ENCODE peak calls at places on chromosome 2, in ten cellular contexts. One of them, this sample, is unnamed.

GRCh38 chr2:84314250-84314649 is 144.8 kb downstream of the SUCLG1 start:
- DNase-seq in WERI-Rb-1: no peak
- DNase-seq in brain microvascular endothelial cell: no peak
- DNase-seq in MM.1S: no peak
- DNase-seq in cardiac muscle cell: no peak
- DNase-seq in lung: no peak
- DNase-seq in hepatocyte: no peak
- DNase-seq in keratinocyte: no peak
- DNase-seq in PC-9: no peak
- DNase-seq in AG10803: no peak
- DNase-seq in this sample: no peak

GRCh38 chr2:203605302-203605701 is 70.2 kb upstream of the RAPH1 start:
- DNase-seq in WERI-Rb-1: no peak
- DNase-seq in brain microvascular endothelial cell: no peak
- DNase-seq in MM.1S: no peak
- DNase-seq in cardiac muscle cell: no peak
- DNase-seq in lung: no peak
- DNase-seq in hepatocyte: peak; percentile 62
- DNase-seq in keratinocyte: no peak
- DNase-seq in PC-9: no peak
- DNase-seq in AG10803: no peak
- DNase-seq in this sample: no peak

GRCh38 chr2:180520206-180520605 is 460.2 kb upstream of the UBE2E3 start:
- DNase-seq in WERI-Rb-1: peak; percentile 15
- DNase-seq in brain microvascular endothelial cell: peak; percentile 22
- DNase-seq in MM.1S: peak; percentile 40
- DNase-seq in cardiac muscle cell: peak; percentile 2
- DNase-seq in lung: no peak
- DNase-seq in hepatocyte: peak; percentile 30
- DNase-seq in keratinocyte: no peak
- DNase-seq in PC-9: peak; percentile 27
- DNase-seq in AG10803: peak; percentile 8
- DNase-seq in this sample: no peak

GRCh38 chr2:239277401-239278085 is 123.3 kb downstream of the HDAC4 start:
- DNase-seq in WERI-Rb-1: no peak
- DNase-seq in brain microvascular endothelial cell: no peak
- DNase-seq in MM.1S: no peak
- DNase-seq in cardiac muscle cell: no peak
- DNase-seq in lung: no peak
- DNase-seq in hepatocyte: no peak
- DNase-seq in keratinocyte: no peak
- DNase-seq in PC-9: no peak
- DNase-seq in AG10803: no peak
- DNase-seq in this sample: no peak

GRCh38 chr2:109380502-109381326 is 233.1 kb downstream of the SEPTIN10 start:
- DNase-seq in WERI-Rb-1: no peak
- DNase-seq in brain microvascular endothelial cell: no peak
- DNase-seq in MM.1S: no peak
- DNase-seq in cardiac muscle cell: no peak
- DNase-seq in lung: no peak
- DNase-seq in hepatocyte: no peak
- DNase-seq in keratinocyte: no peak
- DNase-seq in PC-9: no peak
- DNase-seq in AG10803: no peak
- DNase-seq in this sample: no peak

GRCh38 chr2:85890522-85891176 is 1.9 kb upstream of the ST3GAL5 start:
- DNase-seq in WERI-Rb-1: no peak
- DNase-seq in brain microvascular endothelial cell: no peak
- DNase-seq in MM.1S: no peak
- DNase-seq in cardiac muscle cell: no peak
- DNase-seq in lung: no peak
- DNase-seq in hepatocyte: no peak
- DNase-seq in keratinocyte: no peak
- DNase-seq in PC-9: no peak
- DNase-seq in AG10803: no peak
- DNase-seq in this sample: no peak

GRCh38 chr2:42854207-42854818 is 61.9 kb upstream of the HAAO start:
- DNase-seq in WERI-Rb-1: no peak
- DNase-seq in brain microvascular endothelial cell: no peak
- DNase-seq in MM.1S: no peak
- DNase-seq in cardiac muscle cell: no peak
- DNase-seq in lung: no peak
- DNase-seq in hepatocyte: no peak
- DNase-seq in keratinocyte: no peak
- DNase-seq in PC-9: no peak
- DNase-seq in AG10803: peak; percentile 56
- DNase-seq in this sample: no peak

GRCh38 chr2:102099536-102100293 is 42.8 kb upstream of the IL1R1 start:
- DNase-seq in WERI-Rb-1: no peak
- DNase-seq in brain microvascular endothelial cell: no peak
- DNase-seq in MM.1S: no peak
- DNase-seq in cardiac muscle cell: no peak
- DNase-seq in lung: no peak
- DNase-seq in hepatocyte: no peak
- DNase-seq in keratinocyte: no peak
- DNase-seq in PC-9: peak; percentile 51
- DNase-seq in AG10803: peak; percentile 80
- DNase-seq in this sample: no peak

DNA sequence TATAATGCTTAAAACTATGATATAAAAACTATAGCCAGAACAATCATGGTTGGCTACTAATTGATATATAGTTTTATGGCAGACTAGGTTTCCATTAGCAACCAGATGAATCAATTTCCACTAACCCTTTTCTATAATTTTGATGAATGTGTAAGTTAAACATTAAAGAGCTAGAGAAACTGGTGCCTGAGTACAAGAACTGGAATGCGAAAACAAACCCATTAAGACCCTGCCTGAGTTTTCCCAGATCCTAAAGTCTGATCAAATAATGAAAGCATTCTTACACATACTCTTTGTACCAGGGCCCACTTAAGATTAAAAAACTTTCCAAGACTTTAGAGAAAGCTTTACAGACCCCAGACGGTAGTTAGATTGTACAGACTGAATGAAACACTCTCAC is 21.3 kb downstream of the MRPL19 start:
- DNase-seq in WERI-Rb-1: no peak
- DNase-seq in brain microvascular endothelial cell: no peak
- DNase-seq in MM.1S: no peak
- DNase-seq in cardiac muscle cell: peak; percentile 15
- DNase-seq in lung: no peak
- DNase-seq in hepatocyte: no peak
- DNase-seq in keratinocyte: no peak
- DNase-seq in PC-9: no peak
- DNase-seq in AG10803: no peak
- DNase-seq in this sample: no peak
- TF ChIP-seq CTCF in WERI-Rb-1: no peak
- TF ChIP-seq CTCF in brain microvascular endothelial cell: no peak
- TF ChIP-seq CTCF in MM.1S: no peak
- TF ChIP-seq CTCF in cardiac muscle cell: no peak
- TF ChIP-seq CTCF in lung: no peak
- TF ChIP-seq CTCF in hepatocyte: no peak
- TF ChIP-seq CTCF in keratinocyte: no peak
- TF ChIP-seq CTCF in PC-9: no peak
- TF ChIP-seq CTCF in AG10803: no peak
- TF ChIP-seq CTCF in this sample: no peak

GRCh38 chr2:139055165-139055564 is 275.0 kb upstream of the NXPH2 start:
- DNase-seq in WERI-Rb-1: no peak
- DNase-seq in brain microvascular endothelial cell: no peak
- DNase-seq in MM.1S: no peak
- DNase-seq in cardiac muscle cell: no peak
- DNase-seq in lung: no peak
- DNase-seq in hepatocyte: no peak
- DNase-seq in keratinocyte: no peak
- DNase-seq in PC-9: no peak
- DNase-seq in AG10803: no peak
- DNase-seq in this sample: no peak
- H3K4me3 ChIP-seq in WERI-Rb-1: no peak overlapping the region
- H3K4me3 ChIP-seq in brain microvascular endothelial cell: no peak overlapping the region
- H3K4me3 ChIP-seq in MM.1S: no peak overlapping the region
- H3K4me3 ChIP-seq in cardiac muscle cell: no peak overlapping the region
- H3K4me3 ChIP-seq in lung: no peak overlapping the region
- H3K4me3 ChIP-seq in hepatocyte: no peak overlapping the region
- H3K4me3 ChIP-seq in keratinocyte: no peak overlapping the region
- H3K4me3 ChIP-seq in PC-9: no peak overlapping the region
- H3K4me3 ChIP-seq in AG10803: no peak overlapping the region
- H3K4me3 ChIP-seq in this sample: no peak overlapping the region

GRCh38 chr2:68997401-68997800 is 15.6 kb upstream of the ANTXR1 start:
- DNase-seq in WERI-Rb-1: no peak
- DNase-seq in brain microvascular endothelial cell: no peak
- DNase-seq in MM.1S: no peak
- DNase-seq in cardiac muscle cell: no peak
- DNase-seq in lung: no peak
- DNase-seq in hepatocyte: no peak
- DNase-seq in keratinocyte: no peak
- DNase-seq in PC-9: no peak
- DNase-seq in AG10803: peak; percentile 62
- DNase-seq in this sample: no peak
- TF ChIP-seq CTCF in WERI-Rb-1: no peak
- TF ChIP-seq CTCF in brain microvascular endothelial cell: no peak
- TF ChIP-seq CTCF in MM.1S: no peak
- TF ChIP-seq CTCF in cardiac muscle cell: no peak
- TF ChIP-seq CTCF in lung: no peak
- TF ChIP-seq CTCF in hepatocyte: no peak
- TF ChIP-seq CTCF in keratinocyte: no peak
- TF ChIP-seq CTCF in PC-9: no peak
- TF ChIP-seq CTCF in AG10803: no peak
- TF ChIP-seq CTCF in this sample: no peak

DNA sequence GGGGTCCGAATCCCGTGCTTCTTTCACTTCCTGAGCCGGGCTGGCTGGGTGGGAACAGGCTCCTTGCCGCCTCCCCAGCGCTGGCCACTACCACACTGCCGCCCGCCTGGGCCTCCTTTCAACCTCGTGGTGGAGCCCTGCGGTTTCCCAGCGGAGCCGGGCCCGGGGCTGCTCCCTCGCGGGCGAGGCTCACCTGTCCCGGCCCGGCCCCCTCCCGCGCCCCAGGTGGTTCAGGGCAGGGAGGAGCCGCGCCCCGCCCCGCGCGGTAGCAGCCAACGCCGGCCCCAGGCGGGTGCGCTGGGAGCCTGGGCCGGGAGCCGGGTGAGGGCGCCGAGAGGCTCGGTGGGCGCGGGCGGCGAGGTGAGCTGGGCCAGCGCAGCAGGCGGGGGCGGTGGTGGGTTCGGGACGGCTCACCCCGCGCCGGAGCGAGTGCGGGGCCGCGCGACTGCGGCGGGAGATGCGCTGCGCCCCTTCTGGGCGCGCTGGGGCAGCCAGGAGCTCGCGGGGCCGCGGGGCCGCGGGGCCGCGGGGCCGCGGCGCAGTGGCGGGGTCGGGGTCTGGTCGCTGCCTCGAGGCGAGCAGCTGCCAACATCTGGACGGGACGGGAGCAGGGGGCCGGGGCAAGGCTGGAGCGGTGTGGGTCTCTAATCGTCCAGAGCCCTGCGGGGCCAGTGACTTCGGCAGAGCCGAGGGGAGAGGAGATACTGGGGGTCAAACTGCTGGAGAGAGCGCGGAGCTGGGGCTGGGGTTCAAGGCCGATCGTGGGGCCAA is at the start of gene LYPD6B:
- DNase-seq in WERI-Rb-1: peak; percentile 19
- DNase-seq in brain microvascular endothelial cell: no peak
- DNase-seq in MM.1S: peak; percentile 80
- DNase-seq in cardiac muscle cell: peak; percentile 66
- DNase-seq in lung: no peak
- DNase-seq in hepatocyte: peak; percentile 84
- DNase-seq in keratinocyte: no peak
- DNase-seq in PC-9: peak; percentile 87
- DNase-seq in AG10803: no peak
- DNase-seq in this sample: no peak
- H3K4me3 ChIP-seq in WERI-Rb-1: peak within 1 kb of the TSS; percentile 22
- H3K4me3 ChIP-seq in brain microvascular endothelial cell: peak within 1 kb of the TSS; percentile 30
- H3K4me3 ChIP-seq in MM.1S: peak within 1 kb of the TSS; percentile 52
- H3K4me3 ChIP-seq in cardiac muscle cell: peak within 1 kb of the TSS; percentile 47
- H3K4me3 ChIP-seq in lung: peak within 1 kb of the TSS; percentile 47
- H3K4me3 ChIP-seq in hepatocyte: peak within 1 kb of the TSS; percentile 61
- H3K4me3 ChIP-seq in keratinocyte: peak within 1 kb of the TSS; percentile 54
- H3K4me3 ChIP-seq in PC-9: peak within 1 kb of the TSS; percentile 68
- H3K4me3 ChIP-seq in AG10803: peak within 1 kb of the TSS; percentile 62
- H3K4me3 ChIP-seq in this sample: peak within 1 kb of the TSS; percentile 72

DNA sequence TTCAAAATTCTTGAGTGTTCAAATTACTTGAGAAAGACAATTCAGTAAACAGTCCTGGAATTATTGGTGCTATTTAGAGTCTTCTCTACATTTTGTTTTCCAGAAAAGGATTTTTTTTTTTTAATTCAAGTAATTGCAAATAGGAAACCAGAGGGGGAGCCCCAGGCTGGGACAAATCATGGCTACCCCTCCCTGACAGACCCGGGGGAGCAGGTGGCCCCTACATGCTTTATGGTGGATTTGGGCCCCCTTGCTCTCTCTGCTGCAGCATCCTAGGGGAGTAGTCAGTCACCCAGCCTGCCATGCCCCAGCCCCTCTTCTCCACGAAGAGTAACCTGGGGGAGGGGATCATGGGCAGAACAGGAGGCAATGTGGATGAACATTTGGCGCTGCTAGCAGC is 4.7 kb downstream of the C2orf81 start:
- DNase-seq in WERI-Rb-1: no peak
- DNase-seq in brain microvascular endothelial cell: no peak
- DNase-seq in MM.1S: no peak
- DNase-seq in cardiac muscle cell: no peak
- DNase-seq in lung: no peak
- DNase-seq in hepatocyte: no peak
- DNase-seq in keratinocyte: no peak
- DNase-seq in PC-9: no peak
- DNase-seq in AG10803: no peak
- DNase-seq in this sample: no peak
- TF ChIP-seq CTCF in WERI-Rb-1: no peak
- TF ChIP-seq CTCF in brain microvascular endothelial cell: peak; percentile 32
- TF ChIP-seq CTCF in MM.1S: peak; percentile 17
- TF ChIP-seq CTCF in cardiac muscle cell: no peak
- TF ChIP-seq CTCF in lung: no peak
- TF ChIP-seq CTCF in hepatocyte: no peak
- TF ChIP-seq CTCF in keratinocyte: no peak
- TF ChIP-seq CTCF in PC-9: no peak
- TF ChIP-seq CTCF in AG10803: peak; percentile 10
- TF ChIP-seq CTCF in this sample: no peak